ENCODE peak calls at places on chromosomes 16 and 17, in six cellular contexts. U is anterior cingulate cortex; W is activated naive CD4-positive, alpha-beta T cell; Q is NCI-H1436 treated with DMSO at 0.1 percent for 48 hours; T is mucosa of descending colon; Y is ACHN. H is an unnamed sample.

GRCh38 chr16:29820730-29821662 is 734 bp downstream of the MVP start:
- DNase-seq in U (no peak), W (no peak), Q (no peak), T (peak; percentile 94), Y (peak; percentile 61), H (peak; percentile 58)

GRCh38 chr17:31802502-31802901 is 56.5 kb downstream of the COPRS start:
- DNase-seq in U (no peak), W (no peak), Q (no peak), T (peak; percentile 60), Y (no peak), H (peak; percentile 35)

GRCh38 chr17:9666461-9667050 is 21.2 kb downstream of the USP43 start:
- DNase-seq in U (no peak), W (no peak), Q (no peak), T (no peak), Y (no peak), H (no peak)

GRCh38 chr16:3961449-3961849 is 80.9 kb upstream of the CREBBP start:
- DNase-seq in U (no peak), W (no peak), Q (no peak), T (no peak), Y (peak; percentile 32), H (no peak)

GRCh38 chr16:64131423-64131822 is 990.4 kb downstream of the CDH11 start:
- DNase-seq in U (no peak), W (no peak), Q (no peak), T (no peak), Y (no peak), H (no peak)

GRCh38 chr16:74862743-74863244 is 88.2 kb upstream of the FA2H start:
- DNase-seq in U (no peak), W (no peak), Q (peak; percentile 2), T (no peak), Y (peak; percentile 59), H (no peak)

GRCh38 chr16:57825298-57826039 is 23.2 kb upstream of the KIFC3 start:
- DNase-seq in U (no peak), W (no peak), Q (no peak), T (no peak), Y (no peak), H (no peak)

GRCh38 chr17:9183297-9183696 is 162.0 kb downstream of the NTN1 start:
- DNase-seq in U (no peak), W (no peak), Q (no peak), T (no peak), Y (no peak), H (no peak)

GRCh38 chr16:84292032-84292431 is 2.6 kb upstream of the WFDC1 start:
- DNase-seq in U (no peak), W (no peak), Q (no peak), T (no peak), Y (no peak), H (no peak)

GRCh38 chr17:4474093-4474492 is 24.6 kb upstream of the SPNS2 start:
- DNase-seq in U (no peak), W (no peak), Q (no peak), T (no peak), Y (no peak), H (peak; percentile 86)

GRCh38 chr17:11330871-11331270 is 89.9 kb downstream of the SHISA6 start:
- DNase-seq in U (no peak), W (no peak), Q (no peak), T (no peak), Y (no peak), H (no peak)

GRCh38 chr17:72640415-72641165 is 451.9 kb downstream of the SLC39A11 start:
- DNase-seq in U (no peak), W (no peak), Q (no peak), T (peak; percentile 87), Y (no peak), H (no peak)

GRCh38 chr17:63452979-63453551 is 7.0 kb upstream of the CYB561 start:
- DNase-seq in U (no peak), W (no peak), Q (no peak), T (no peak), Y (no peak), H (peak; percentile 21)

GRCh38 chr17:39118674-39119419 is 32.6 kb downstream of the PLXDC1 start:
- DNase-seq in U (no peak), W (no peak), Q (no peak), T (no peak), Y (no peak), H (peak; percentile 10)